ENCODE peak calls at places on chromosome 16, in five cellular contexts. One of them, this sample, is unnamed.

GRCh38 chr16:27254262-27254811 is 14.2 kb downstream of the NSMCE1 start:
- DNase-seq in HEK293T: no peak
- DNase-seq in stimulated activated CD4-positive, alpha-beta T cell treated with anti-CD3 and anti-CD28 coated beads, Interleukin-2, amount 100 ng/mL, for 24 hours: no peak
- DNase-seq in renal cortical epithelial cell: no peak
- DNase-seq in activated naive CD4-positive, alpha-beta T cell treated with anti-CD3 and anti-CD28 coated beads, Interleukin-2, amount 50 U/mL, for 72 hours: no peak
- DNase-seq in this sample: no peak

GRCh38 chr16:30535106-30535776 is 583 bp upstream of the ZNF747 start:
- DNase-seq in HEK293T: no peak
- DNase-seq in stimulated activated CD4-positive, alpha-beta T cell treated with anti-CD3 and anti-CD28 coated beads, Interleukin-2, amount 100 ng/mL, for 24 hours: no peak
- DNase-seq in renal cortical epithelial cell: no peak
- DNase-seq in activated naive CD4-positive, alpha-beta T cell treated with anti-CD3 and anti-CD28 coated beads, Interleukin-2, amount 50 U/mL, for 72 hours: no peak
- DNase-seq in this sample: no peak

GRCh38 chr16:75226550-75227360 is 8.0 kb downstream of the CTRB1 start:
- DNase-seq in HEK293T: no peak
- DNase-seq in stimulated activated CD4-positive, alpha-beta T cell treated with anti-CD3 and anti-CD28 coated beads, Interleukin-2, amount 100 ng/mL, for 24 hours: no peak
- DNase-seq in renal cortical epithelial cell: no peak
- DNase-seq in activated naive CD4-positive, alpha-beta T cell treated with anti-CD3 and anti-CD28 coated beads, Interleukin-2, amount 50 U/mL, for 72 hours: no peak
- DNase-seq in this sample: no peak

GRCh38 chr16:47887496-47887895 is 268.3 kb downstream of the ABCC12 start:
- DNase-seq in HEK293T: no peak
- DNase-seq in stimulated activated CD4-positive, alpha-beta T cell treated with anti-CD3 and anti-CD28 coated beads, Interleukin-2, amount 100 ng/mL, for 24 hours: no peak
- DNase-seq in renal cortical epithelial cell: peak
- DNase-seq in activated naive CD4-positive, alpha-beta T cell treated with anti-CD3 and anti-CD28 coated beads, Interleukin-2, amount 50 U/mL, for 72 hours: no peak
- DNase-seq in this sample: peak

GRCh38 chr16:48126801-48127644 is 28.8 kb downstream of the ABCC12 start:
- DNase-seq in HEK293T: no peak
- DNase-seq in stimulated activated CD4-positive, alpha-beta T cell treated with anti-CD3 and anti-CD28 coated beads, Interleukin-2, amount 100 ng/mL, for 24 hours: no peak
- DNase-seq in renal cortical epithelial cell: peak
- DNase-seq in activated naive CD4-positive, alpha-beta T cell treated with anti-CD3 and anti-CD28 coated beads, Interleukin-2, amount 50 U/mL, for 72 hours: no peak
- DNase-seq in this sample: peak

GRCh38 chr16:8936421-8936820 is 27.3 kb downstream of the USP7 start:
- DNase-seq in HEK293T: peak
- DNase-seq in stimulated activated CD4-positive, alpha-beta T cell treated with anti-CD3 and anti-CD28 coated beads, Interleukin-2, amount 100 ng/mL, for 24 hours: peak
- DNase-seq in renal cortical epithelial cell: peak
- DNase-seq in activated naive CD4-positive, alpha-beta T cell treated with anti-CD3 and anti-CD28 coated beads, Interleukin-2, amount 50 U/mL, for 72 hours: peak
- DNase-seq in this sample: no peak

GRCh38 chr16:9260665-9261064 is 169.2 kb downstream of the HAPSTR1 start:
- DNase-seq in HEK293T: no peak
- DNase-seq in stimulated activated CD4-positive, alpha-beta T cell treated with anti-CD3 and anti-CD28 coated beads, Interleukin-2, amount 100 ng/mL, for 24 hours: no peak
- DNase-seq in renal cortical epithelial cell: no peak
- DNase-seq in activated naive CD4-positive, alpha-beta T cell treated with anti-CD3 and anti-CD28 coated beads, Interleukin-2, amount 50 U/mL, for 72 hours: no peak
- DNase-seq in this sample: no peak

GRCh38 chr16:19067349-19068236 is at the start of gene COQ7:
- DNase-seq in HEK293T: peak
- DNase-seq in stimulated activated CD4-positive, alpha-beta T cell treated with anti-CD3 and anti-CD28 coated beads, Interleukin-2, amount 100 ng/mL, for 24 hours: peak
- DNase-seq in renal cortical epithelial cell: peak
- DNase-seq in activated naive CD4-positive, alpha-beta T cell treated with anti-CD3 and anti-CD28 coated beads, Interleukin-2, amount 50 U/mL, for 72 hours: peak
- DNase-seq in this sample: peak

GRCh38 chr16:22425036-22425801 is 50.8 kb upstream of the CDR2 start:
- DNase-seq in HEK293T: no peak
- DNase-seq in stimulated activated CD4-positive, alpha-beta T cell treated with anti-CD3 and anti-CD28 coated beads, Interleukin-2, amount 100 ng/mL, for 24 hours: no peak
- DNase-seq in renal cortical epithelial cell: no peak
- DNase-seq in activated naive CD4-positive, alpha-beta T cell treated with anti-CD3 and anti-CD28 coated beads, Interleukin-2, amount 50 U/mL, for 72 hours: no peak
- DNase-seq in this sample: no peak

GRCh38 chr16:86576591-86577313 is 1.6 kb upstream of the FOXL1 start:
- DNase-seq in HEK293T: peak
- DNase-seq in stimulated activated CD4-positive, alpha-beta T cell treated with anti-CD3 and anti-CD28 coated beads, Interleukin-2, amount 100 ng/mL, for 24 hours: no peak
- DNase-seq in renal cortical epithelial cell: no peak
- DNase-seq in activated naive CD4-positive, alpha-beta T cell treated with anti-CD3 and anti-CD28 coated beads, Interleukin-2, amount 50 U/mL, for 72 hours: no peak
- DNase-seq in this sample: no peak

GRCh38 chr16:68732068-68732680 is 4.9 kb upstream of the CDH1 start:
- DNase-seq in HEK293T: peak
- DNase-seq in stimulated activated CD4-positive, alpha-beta T cell treated with anti-CD3 and anti-CD28 coated beads, Interleukin-2, amount 100 ng/mL, for 24 hours: no peak
- DNase-seq in renal cortical epithelial cell: peak
- DNase-seq in activated naive CD4-positive, alpha-beta T cell treated with anti-CD3 and anti-CD28 coated beads, Interleukin-2, amount 50 U/mL, for 72 hours: no peak
- DNase-seq in this sample: no peak

GRCh38 chr16:22694887-22695382 is 119.0 kb upstream of the HS3ST2 start:
- DNase-seq in HEK293T: no peak
- DNase-seq in stimulated activated CD4-positive, alpha-beta T cell treated with anti-CD3 and anti-CD28 coated beads, Interleukin-2, amount 100 ng/mL, for 24 hours: no peak
- DNase-seq in renal cortical epithelial cell: no peak
- DNase-seq in activated naive CD4-positive, alpha-beta T cell treated with anti-CD3 and anti-CD28 coated beads, Interleukin-2, amount 50 U/mL, for 72 hours: no peak
- DNase-seq in this sample: peak

GRCh38 chr16:21001262-21001661 is 100.7 kb downstream of the LYRM1 start:
- DNase-seq in HEK293T: peak
- DNase-seq in stimulated activated CD4-positive, alpha-beta T cell treated with anti-CD3 and anti-CD28 coated beads, Interleukin-2, amount 100 ng/mL, for 24 hours: peak
- DNase-seq in renal cortical epithelial cell: peak
- DNase-seq in activated naive CD4-positive, alpha-beta T cell treated with anti-CD3 and anti-CD28 coated beads, Interleukin-2, amount 50 U/mL, for 72 hours: peak
- DNase-seq in this sample: no peak

GRCh38 chr16:85667261-85667660 is 21.5 kb downstream of the GINS2 start:
- DNase-seq in HEK293T: no peak
- DNase-seq in stimulated activated CD4-positive, alpha-beta T cell treated with anti-CD3 and anti-CD28 coated beads, Interleukin-2, amount 100 ng/mL, for 24 hours: no peak
- DNase-seq in renal cortical epithelial cell: no peak
- DNase-seq in activated naive CD4-positive, alpha-beta T cell treated with anti-CD3 and anti-CD28 coated beads, Interleukin-2, amount 50 U/mL, for 72 hours: no peak
- DNase-seq in this sample: no peak

GRCh38 chr16:78503501-78504110 is 404.2 kb downstream of the WWOX start:
- DNase-seq in HEK293T: peak
- DNase-seq in stimulated activated CD4-positive, alpha-beta T cell treated with anti-CD3 and anti-CD28 coated beads, Interleukin-2, amount 100 ng/mL, for 24 hours: peak
- DNase-seq in renal cortical epithelial cell: peak
- DNase-seq in activated naive CD4-positive, alpha-beta T cell treated with anti-CD3 and anti-CD28 coated beads, Interleukin-2, amount 50 U/mL, for 72 hours: peak
- DNase-seq in this sample: no peak

GRCh38 chr16:85553436-85554113 is 59.5 kb upstream of the GSE1 start:
- DNase-seq in HEK293T: peak
- DNase-seq in stimulated activated CD4-positive, alpha-beta T cell treated with anti-CD3 and anti-CD28 coated beads, Interleukin-2, amount 100 ng/mL, for 24 hours: peak
- DNase-seq in renal cortical epithelial cell: no peak
- DNase-seq in activated naive CD4-positive, alpha-beta T cell treated with anti-CD3 and anti-CD28 coated beads, Interleukin-2, amount 50 U/mL, for 72 hours: peak
- DNase-seq in this sample: peak

GRCh38 chr16:78768226-78768625 is 668.8 kb downstream of the WWOX start:
- DNase-seq in HEK293T: no peak
- DNase-seq in stimulated activated CD4-positive, alpha-beta T cell treated with anti-CD3 and anti-CD28 coated beads, Interleukin-2, amount 100 ng/mL, for 24 hours: no peak
- DNase-seq in renal cortical epithelial cell: no peak
- DNase-seq in activated naive CD4-positive, alpha-beta T cell treated with anti-CD3 and anti-CD28 coated beads, Interleukin-2, amount 50 U/mL, for 72 hours: no peak
- DNase-seq in this sample: no peak

GRCh38 chr16:345686-346231 is 6.8 kb downstream of the AXIN1 start:
- DNase-seq in HEK293T: no peak
- DNase-seq in stimulated activated CD4-positive, alpha-beta T cell treated with anti-CD3 and anti-CD28 coated beads, Interleukin-2, amount 100 ng/mL, for 24 hours: no peak
- DNase-seq in renal cortical epithelial cell: no peak
- DNase-seq in activated naive CD4-positive, alpha-beta T cell treated with anti-CD3 and anti-CD28 coated beads, Interleukin-2, amount 50 U/mL, for 72 hours: no peak
- DNase-seq in this sample: no peak

GRCh38 chr16:70702624-70703023 is 16.8 kb upstream of the MTSS2 start:
- DNase-seq in HEK293T: no peak
- DNase-seq in stimulated activated CD4-positive, alpha-beta T cell treated with anti-CD3 and anti-CD28 coated beads, Interleukin-2, amount 100 ng/mL, for 24 hours: no peak
- DNase-seq in renal cortical epithelial cell: no peak
- DNase-seq in activated naive CD4-positive, alpha-beta T cell treated with anti-CD3 and anti-CD28 coated beads, Interleukin-2, amount 50 U/mL, for 72 hours: no peak
- DNase-seq in this sample: no peak

GRCh38 chr16:84548971-84549844 is 44.7 kb upstream of the MEAK7 start:
- DNase-seq in HEK293T: no peak
- DNase-seq in stimulated activated CD4-positive, alpha-beta T cell treated with anti-CD3 and anti-CD28 coated beads, Interleukin-2, amount 100 ng/mL, for 24 hours: peak
- DNase-seq in renal cortical epithelial cell: no peak
- DNase-seq in activated naive CD4-positive, alpha-beta T cell treated with anti-CD3 and anti-CD28 coated beads, Interleukin-2, amount 50 U/mL, for 72 hours: peak
- DNase-seq in this sample: no peak

GRCh38 chr16:24511801-24512200 is 27.6 kb upstream of the RBBP6 start:
- DNase-seq in HEK293T: no peak
- DNase-seq in stimulated activated CD4-positive, alpha-beta T cell treated with anti-CD3 and anti-CD28 coated beads, Interleukin-2, amount 100 ng/mL, for 24 hours: no peak
- DNase-seq in renal cortical epithelial cell: no peak
- DNase-seq in activated naive CD4-positive, alpha-beta T cell treated with anti-CD3 and anti-CD28 coated beads, Interleukin-2, amount 50 U/mL, for 72 hours: no peak
- DNase-seq in this sample: no peak

GRCh38 chr16:75385507-75386152 is 47.7 kb downstream of the CFDP1 start:
- DNase-seq in HEK293T: peak
- DNase-seq in stimulated activated CD4-positive, alpha-beta T cell treated with anti-CD3 and anti-CD28 coated beads, Interleukin-2, amount 100 ng/mL, for 24 hours: no peak
- DNase-seq in renal cortical epithelial cell: peak
- DNase-seq in activated naive CD4-positive, alpha-beta T cell treated with anti-CD3 and anti-CD28 coated beads, Interleukin-2, amount 50 U/mL, for 72 hours: no peak
- DNase-seq in this sample: peak

GRCh38 chr16:79542196-79542859 is 58.2 kb downstream of the MAF start:
- DNase-seq in HEK293T: no peak
- DNase-seq in stimulated activated CD4-positive, alpha-beta T cell treated with anti-CD3 and anti-CD28 coated beads, Interleukin-2, amount 100 ng/mL, for 24 hours: no peak
- DNase-seq in renal cortical epithelial cell: no peak
- DNase-seq in activated naive CD4-positive, alpha-beta T cell treated with anti-CD3 and anti-CD28 coated beads, Interleukin-2, amount 50 U/mL, for 72 hours: no peak
- DNase-seq in this sample: no peak

GRCh38 chr16:57757326-57757786 is 21.8 kb downstream of the KATNB1 start:
- DNase-seq in HEK293T: peak
- DNase-seq in stimulated activated CD4-positive, alpha-beta T cell treated with anti-CD3 and anti-CD28 coated beads, Interleukin-2, amount 100 ng/mL, for 24 hours: peak
- DNase-seq in renal cortical epithelial cell: peak
- DNase-seq in activated naive CD4-positive, alpha-beta T cell treated with anti-CD3 and anti-CD28 coated beads, Interleukin-2, amount 50 U/mL, for 72 hours: peak
- DNase-seq in this sample: peak

GRCh38 chr16:369866-370436 is 387 bp downstream of the MRPL28 start:
- DNase-seq in HEK293T: peak
- DNase-seq in stimulated activated CD4-positive, alpha-beta T cell treated with anti-CD3 and anti-CD28 coated beads, Interleukin-2, amount 100 ng/mL, for 24 hours: no peak
- DNase-seq in renal cortical epithelial cell: no peak
- DNase-seq in activated naive CD4-positive, alpha-beta T cell treated with anti-CD3 and anti-CD28 coated beads, Interleukin-2, amount 50 U/mL, for 72 hours: no peak
- DNase-seq in this sample: no peak

GRCh38 chr16:70784692-70785317 is 16.2 kb downstream of the VAC14 start:
- DNase-seq in HEK293T: no peak
- DNase-seq in stimulated activated CD4-positive, alpha-beta T cell treated with anti-CD3 and anti-CD28 coated beads, Interleukin-2, amount 100 ng/mL, for 24 hours: no peak
- DNase-seq in renal cortical epithelial cell: no peak
- DNase-seq in activated naive CD4-positive, alpha-beta T cell treated with anti-CD3 and anti-CD28 coated beads, Interleukin-2, amount 50 U/mL, for 72 hours: no peak
- DNase-seq in this sample: no peak

GRCh38 chr16:66287416-66287815 is 79.1 kb upstream of the CDH5 start:
- DNase-seq in HEK293T: no peak
- DNase-seq in stimulated activated CD4-positive, alpha-beta T cell treated with anti-CD3 and anti-CD28 coated beads, Interleukin-2, amount 100 ng/mL, for 24 hours: no peak
- DNase-seq in renal cortical epithelial cell: no peak
- DNase-seq in activated naive CD4-positive, alpha-beta T cell treated with anti-CD3 and anti-CD28 coated beads, Interleukin-2, amount 50 U/mL, for 72 hours: no peak
- DNase-seq in this sample: no peak

GRCh38 chr16:69150146-69150865 is 17.9 kb downstream of the UTP4 start:
- DNase-seq in HEK293T: peak
- DNase-seq in stimulated activated CD4-positive, alpha-beta T cell treated with anti-CD3 and anti-CD28 coated beads, Interleukin-2, amount 100 ng/mL, for 24 hours: peak
- DNase-seq in renal cortical epithelial cell: peak
- DNase-seq in activated naive CD4-positive, alpha-beta T cell treated with anti-CD3 and anti-CD28 coated beads, Interleukin-2, amount 50 U/mL, for 72 hours: peak
- DNase-seq in this sample: no peak

GRCh38 chr16:49527621-49528020 is 154.0 kb downstream of the C16orf78 start:
- DNase-seq in HEK293T: no peak
- DNase-seq in stimulated activated CD4-positive, alpha-beta T cell treated with anti-CD3 and anti-CD28 coated beads, Interleukin-2, amount 100 ng/mL, for 24 hours: no peak
- DNase-seq in renal cortical epithelial cell: no peak
- DNase-seq in activated naive CD4-positive, alpha-beta T cell treated with anti-CD3 and anti-CD28 coated beads, Interleukin-2, amount 50 U/mL, for 72 hours: no peak
- DNase-seq in this sample: no peak

GRCh38 chr16:55915116-55915827 is 40.1 kb upstream of the CES5A start:
- DNase-seq in HEK293T: no peak
- DNase-seq in stimulated activated CD4-positive, alpha-beta T cell treated with anti-CD3 and anti-CD28 coated beads, Interleukin-2, amount 100 ng/mL, for 24 hours: no peak
- DNase-seq in renal cortical epithelial cell: no peak
- DNase-seq in activated naive CD4-positive, alpha-beta T cell treated with anti-CD3 and anti-CD28 coated beads, Interleukin-2, amount 50 U/mL, for 72 hours: no peak
- DNase-seq in this sample: no peak

GRCh38 chr16:68406458-68407041 is 41.8 kb downstream of the SMPD3 start:
- DNase-seq in HEK293T: peak
- DNase-seq in stimulated activated CD4-positive, alpha-beta T cell treated with anti-CD3 and anti-CD28 coated beads, Interleukin-2, amount 100 ng/mL, for 24 hours: no peak
- DNase-seq in renal cortical epithelial cell: peak
- DNase-seq in activated naive CD4-positive, alpha-beta T cell treated with anti-CD3 and anti-CD28 coated beads, Interleukin-2, amount 50 U/mL, for 72 hours: no peak
- DNase-seq in this sample: no peak

GRCh38 chr16:27691717-27692116 is 141.8 kb downstream of the KATNIP start:
- DNase-seq in HEK293T: no peak
- DNase-seq in stimulated activated CD4-positive, alpha-beta T cell treated with anti-CD3 and anti-CD28 coated beads, Interleukin-2, amount 100 ng/mL, for 24 hours: no peak
- DNase-seq in renal cortical epithelial cell: no peak
- DNase-seq in activated naive CD4-positive, alpha-beta T cell treated with anti-CD3 and anti-CD28 coated beads, Interleukin-2, amount 50 U/mL, for 72 hours: no peak
- DNase-seq in this sample: no peak

GRCh38 chr16:67842509-67843342 is 606 bp downstream of the THAP11 start:
- DNase-seq in HEK293T: peak
- DNase-seq in stimulated activated CD4-positive, alpha-beta T cell treated with anti-CD3 and anti-CD28 coated beads, Interleukin-2, amount 100 ng/mL, for 24 hours: peak
- DNase-seq in renal cortical epithelial cell: no peak
- DNase-seq in activated naive CD4-positive, alpha-beta T cell treated with anti-CD3 and anti-CD28 coated beads, Interleukin-2, amount 50 U/mL, for 72 hours: peak
- DNase-seq in this sample: no peak

GRCh38 chr16:67055712-67056487 is 27.0 kb downstream of the CBFB start:
- DNase-seq in HEK293T: no peak
- DNase-seq in stimulated activated CD4-positive, alpha-beta T cell treated with anti-CD3 and anti-CD28 coated beads, Interleukin-2, amount 100 ng/mL, for 24 hours: no peak
- DNase-seq in renal cortical epithelial cell: peak
- DNase-seq in activated naive CD4-positive, alpha-beta T cell treated with anti-CD3 and anti-CD28 coated beads, Interleukin-2, amount 50 U/mL, for 72 hours: peak
- DNase-seq in this sample: peak

GRCh38 chr16:9286930-9287329 is 195.5 kb downstream of the HAPSTR1 start:
- DNase-seq in HEK293T: no peak
- DNase-seq in stimulated activated CD4-positive, alpha-beta T cell treated with anti-CD3 and anti-CD28 coated beads, Interleukin-2, amount 100 ng/mL, for 24 hours: no peak
- DNase-seq in renal cortical epithelial cell: no peak
- DNase-seq in activated naive CD4-positive, alpha-beta T cell treated with anti-CD3 and anti-CD28 coated beads, Interleukin-2, amount 50 U/mL, for 72 hours: no peak
- DNase-seq in this sample: no peak

GRCh38 chr16:23877107-23878070 is 41.6 kb downstream of the PRKCB start:
- DNase-seq in HEK293T: no peak
- DNase-seq in stimulated activated CD4-positive, alpha-beta T cell treated with anti-CD3 and anti-CD28 coated beads, Interleukin-2, amount 100 ng/mL, for 24 hours: no peak
- DNase-seq in renal cortical epithelial cell: no peak
- DNase-seq in activated naive CD4-positive, alpha-beta T cell treated with anti-CD3 and anti-CD28 coated beads, Interleukin-2, amount 50 U/mL, for 72 hours: no peak
- DNase-seq in this sample: no peak

This sample was measured in HS-5.